ENCODE peak calls at places on chromosomes 16 and 17, in nine cellular contexts. One of them, this sample, is unnamed.

GRCh38 chr16:25925466-25925865 is 233.7 kb downstream of the HS3ST4 start:
- DNase-seq in fibroblast of pulmonary artery: no peak
- DNase-seq in AG08396: no peak
- DNase-seq in AG10803: no peak
- DNase-seq in dorsolateral prefrontal cortex: no peak
- DNase-seq in thyroid gland: no peak
- DNase-seq in pancreas: no peak
- DNase-seq in omental fat pad: no peak
- DNase-seq in GM04504: no peak
- DNase-seq in this sample: no peak

GRCh38 chr17:36463916-36464764 is 22.3 kb upstream of the ZNHIT3 start:
- DNase-seq in thyroid gland: peak; percentile 80
- DNase-seq in pancreas: peak; percentile 73
- DNase-seq in GM04504: peak; percentile 44
- DNase-seq in AG10803: peak; percentile 72
- DNase-seq in dorsolateral prefrontal cortex: no peak
- DNase-seq in fibroblast of pulmonary artery: peak; percentile 75
- DNase-seq in AG08396: peak; percentile 96
- DNase-seq in omental fat pad: no peak
- DNase-seq in this sample: peak; percentile 77

GRCh38 chr16:89565256-89565505 is 4.7 kb downstream of the RPL13 start:
- DNase-seq in AG08396: no peak
- DNase-seq in AG10803: no peak
- DNase-seq in dorsolateral prefrontal cortex: no peak
- DNase-seq in omental fat pad: no peak
- DNase-seq in fibroblast of pulmonary artery: no peak
- DNase-seq in pancreas: no peak
- DNase-seq in thyroid gland: no peak
- DNase-seq in GM04504: no peak
- DNase-seq in this sample: peak; percentile 36

GRCh38 chr17:36152639-36153120 is 23.8 kb downstream of the TBC1D3B start:
- DNase-seq in pancreas: no peak
- DNase-seq in AG08396: no peak
- DNase-seq in fibroblast of pulmonary artery: peak; percentile 28
- DNase-seq in AG10803: peak; percentile 45
- DNase-seq in omental fat pad: no peak
- DNase-seq in thyroid gland: no peak
- DNase-seq in GM04504: no peak
- DNase-seq in dorsolateral prefrontal cortex: no peak
- DNase-seq in this sample: peak; percentile 11

GRCh38 chr17:72419866-72420774 is 299.3 kb downstream of the SOX9 start:
- DNase-seq in omental fat pad: no peak
- DNase-seq in AG08396: no peak
- DNase-seq in AG10803: no peak
- DNase-seq in dorsolateral prefrontal cortex: no peak
- DNase-seq in thyroid gland: peak; percentile 36
- DNase-seq in GM04504: no peak
- DNase-seq in pancreas: no peak
- DNase-seq in fibroblast of pulmonary artery: no peak
- DNase-seq in this sample: no peak

GRCh38 chr17:55705847-55706246 is 16.8 kb downstream of the TMEM100 start:
- DNase-seq in pancreas: no peak
- DNase-seq in dorsolateral prefrontal cortex: no peak
- DNase-seq in GM04504: no peak
- DNase-seq in AG10803: no peak
- DNase-seq in AG08396: no peak
- DNase-seq in fibroblast of pulmonary artery: no peak
- DNase-seq in thyroid gland: no peak
- DNase-seq in omental fat pad: no peak
- DNase-seq in this sample: no peak

GRCh38 chr17:19714542-19715411 is 1.6 kb downstream of the SLC47A2 start:
- DNase-seq in omental fat pad: no peak
- DNase-seq in GM04504: no peak
- DNase-seq in thyroid gland: peak; percentile 92
- DNase-seq in dorsolateral prefrontal cortex: no peak
- DNase-seq in fibroblast of pulmonary artery: no peak
- DNase-seq in AG10803: no peak
- DNase-seq in AG08396: no peak
- DNase-seq in pancreas: peak; percentile 37
- DNase-seq in this sample: no peak

GRCh38 chr17:38868968-38869646 is 751 bp upstream of the LASP1 start:
- DNase-seq in omental fat pad: peak; percentile 92
- DNase-seq in AG10803: peak; percentile 87
- DNase-seq in dorsolateral prefrontal cortex: peak; percentile 88
- DNase-seq in thyroid gland: peak; percentile 93
- DNase-seq in AG08396: peak; percentile 80
- DNase-seq in fibroblast of pulmonary artery: peak; percentile 91
- DNase-seq in pancreas: peak; percentile 96
- DNase-seq in GM04504: peak; percentile 72
- DNase-seq in this sample: peak; percentile 82

GRCh38 chr16:26569793-26570192 is 496.9 kb upstream of the C16orf82 start:
- DNase-seq in pancreas: no peak
- DNase-seq in GM04504: no peak
- DNase-seq in thyroid gland: no peak
- DNase-seq in omental fat pad: no peak
- DNase-seq in fibroblast of pulmonary artery: no peak
- DNase-seq in AG10803: no peak
- DNase-seq in dorsolateral prefrontal cortex: no peak
- DNase-seq in AG08396: no peak
- DNase-seq in this sample: no peak